ENCODE peak calls at places on chromosome 12, in five cellular contexts. N is AG10803, G is epithelial cell of proximal tubule, K is heart left ventricle, Z is Panc1. M is an unnamed sample.
A peak's percentile ranks its signal among the peaks of the same experiment; 100 is the strongest.

GRCh38 chr12:112750971-112751370 is 40.6 kb upstream of the RPH3A start:
- DNase-seq in N (no peak), G (peak; percentile 52), K (no peak), Z (no peak), M (no peak)

GRCh38 chr12:123106640-123107359 is 44.1 kb downstream of the PITPNM2 start:
- DNase-seq in N (no peak), G (no peak), K (peak; percentile 67), Z (no peak), M (no peak)

GRCh38 chr12:80041071-80041470 is 58.3 kb upstream of the OTOGL start:
- DNase-seq in N (no peak), G (no peak), K (no peak), Z (no peak), M (no peak)

GRCh38 chr12:94874086-94874985 is 129.2 kb downstream of the NDUFA12 start:
- DNase-seq in N (no peak), G (no peak), K (no peak), Z (no peak), M (no peak)

GRCh38 chr12:388547-389137 is 478 bp downstream of the KDM5A start:
- DNase-seq in N (peak; percentile 19), G (no peak), K (no peak), Z (no peak), M (peak; percentile 42)

GRCh38 chr12:45334396-45334795 is 118.5 kb downstream of the ANO6 start:
- DNase-seq in N (no peak), G (no peak), K (no peak), Z (no peak), M (no peak)

GRCh38 chr12:109937371-109937770 is 37.3 kb downstream of the TCHP start:
- DNase-seq in N (no peak), G (peak; percentile 82), K (no peak), Z (no peak), M (no peak)

GRCh38 chr12:131862994-131863710 is 31.3 kb upstream of the ULK1 start:
- DNase-seq in N (no peak), G (no peak), K (no peak), Z (no peak), M (peak; percentile 71)

GRCh38 chr12:25313591-25313990 is 62.9 kb upstream of the KRAS start:
- DNase-seq in N (peak; percentile 9), G (no peak), K (no peak), Z (no peak), M (no peak)

DNA sequence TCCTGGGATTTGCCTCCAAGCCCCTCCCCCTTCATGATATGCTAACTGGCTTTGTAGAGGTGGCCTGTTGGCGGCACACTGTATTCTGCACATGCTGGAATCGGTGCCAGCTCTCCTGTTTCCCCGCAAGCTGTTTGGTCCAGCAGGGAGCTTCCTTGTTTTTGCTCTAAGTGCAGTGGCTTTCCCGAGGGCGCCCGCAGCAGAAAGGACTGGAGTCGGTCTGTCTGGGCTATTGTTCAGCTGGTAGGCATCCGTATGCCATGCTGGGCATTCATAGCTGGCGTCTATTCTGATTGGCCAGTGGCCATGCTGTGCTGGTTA is 88.9 kb upstream of the MED13L start:
- DNase-seq in N (no peak), G (no peak), K (no peak), Z (no peak), M (no peak)
- TF ChIP-seq CTCF in N (no peak), G (no peak), K (no peak), Z (no peak), M (no peak)

GRCh38 chr12:54389139-54389508 is 4.6 kb upstream of the ZNF385A start:
- DNase-seq in N (no peak), G (no peak), K (no peak), Z (no peak), M (no peak)

GRCh38 chr12:54385251-54385914 is 850 bp upstream of the ZNF385A start:
- DNase-seq in N (no peak), G (no peak), K (no peak), Z (no peak), M (no peak)

GRCh38 chr12:54384591-54385041 is at the start of gene ZNF385A:
- DNase-seq in N (no peak), G (no peak), K (no peak), Z (no peak), M (no peak)

GRCh38 chr12:54388214-54389138 is 3.9 kb upstream of the ZNF385A start:
- DNase-seq in N (no peak), G (no peak), K (no peak), Z (no peak), M (no peak)

DNA sequence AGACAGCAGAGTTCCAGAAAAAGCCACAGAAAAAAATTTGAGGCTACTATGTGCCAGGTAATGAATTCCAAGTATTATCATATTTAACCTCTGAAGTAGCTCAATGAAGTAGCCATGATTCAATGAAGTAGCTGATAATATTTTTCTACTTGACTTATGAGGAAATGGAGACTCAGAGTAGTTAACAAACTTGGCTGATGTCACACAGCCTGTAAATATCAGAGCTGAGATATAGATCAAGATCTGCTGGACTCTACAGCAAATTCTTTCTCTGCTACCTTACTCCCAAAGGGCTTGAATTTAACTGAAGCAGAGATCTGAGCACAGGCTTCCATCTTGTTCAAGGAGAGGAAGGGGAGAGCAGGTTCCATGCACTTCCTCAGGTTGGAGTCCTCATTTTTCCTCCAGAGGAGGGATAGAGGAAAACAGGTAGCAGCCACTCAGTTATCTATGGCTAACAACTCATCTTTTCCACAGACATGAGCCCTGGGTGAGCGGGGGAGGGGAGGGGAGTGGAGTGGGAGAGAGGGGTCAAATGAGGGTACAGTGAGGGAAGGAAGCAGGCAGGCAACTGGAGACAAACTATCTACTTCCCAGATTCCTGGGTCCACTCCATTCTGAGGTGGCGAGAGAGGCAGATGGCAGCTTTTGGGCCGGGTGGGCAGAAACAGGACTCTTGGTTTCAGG is 2.4 kb upstream of the ZNF385A start:
- DNase-seq in N (no peak), G (no peak), K (no peak), Z (no peak), M (no peak)
- H3K4me3 ChIP-seq in N (no peak overlapping the region), G (no peak overlapping the region), K (no peak overlapping the region), Z (no peak overlapping the region), M (no peak overlapping the region)

GRCh38 chr12:55092579-55092978 is 33.6 kb upstream of the OR9K2 start:
- DNase-seq in N (no peak), G (no peak), K (no peak), Z (no peak), M (no peak)
- TF ChIP-seq CTCF in N (no peak), G (peak; percentile 6), K (no peak), Z (no peak), M (no peak)

GRCh38 chr12:50019524-50019923 is 5.8 kb downstream of the RACGAP1 start:
- DNase-seq in N (no peak), G (no peak), K (no peak), Z (no peak), M (no peak)
- H3K4me3 ChIP-seq in N (no peak overlapping the region), G (no peak overlapping the region), K (no peak overlapping the region), Z (no peak overlapping the region), M (no peak overlapping the region)

GRCh38 chr12:118397693-118398440 is 21.5 kb downstream of the SUDS3 start:
- DNase-seq in N (no peak), G (no peak), K (no peak), Z (no peak), M (no peak)
- TF ChIP-seq CTCF in N (no peak), G (no peak), K (no peak), Z (no peak), M (no peak)

DNA sequence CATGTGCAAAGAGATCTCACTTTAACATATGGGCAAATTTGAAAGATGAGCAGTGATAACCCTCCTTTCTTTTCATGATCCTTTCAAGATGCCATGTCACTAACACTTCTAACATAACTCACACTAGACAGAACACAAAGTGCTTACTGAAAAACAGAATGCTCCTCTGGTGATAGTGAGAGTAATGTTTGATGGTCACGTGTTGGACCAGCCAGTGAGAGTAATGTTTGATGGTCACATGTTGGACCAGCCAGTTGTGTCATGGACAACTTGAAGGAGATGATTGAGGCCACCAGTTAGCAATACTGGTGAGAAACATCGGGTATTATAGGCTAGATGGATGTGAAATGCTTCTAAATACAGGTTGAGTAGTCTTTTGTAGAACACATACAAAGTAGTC is 5.7 kb downstream of the NEUROD4 start:
- DNase-seq in N (no peak), G (no peak), K (no peak), Z (no peak), M (no peak)
- H3K4me3 ChIP-seq in N (no peak overlapping the region), G (no peak overlapping the region), K (no peak overlapping the region), Z (no peak overlapping the region), M (no peak overlapping the region)